ENCODE peak calls at places on chromosomes 3 and 15, in six cellular contexts. M is HuH-7; N is naive thymus-derived CD8-positive, alpha-beta T cell; U is NCI-H82; L is psoas muscle; H is mammary epithelial cell. O is an unnamed sample.

GRCh38 chr15:43769584-43770228 is 7.1 kb downstream of the ELL3 start:
- DNase-seq in U (peak; percentile 59), M (peak; percentile 44), H (peak; percentile 18), L (no peak), N (peak; percentile 33), O (peak; percentile 59)

GRCh38 chr3:126541628-126542339 is 16.9 kb downstream of the C3orf22 start:
- DNase-seq in L (peak; percentile 55), H (no peak), M (no peak), N (no peak), U (no peak), O (no peak)

GRCh38 chr15:83012038-83012490 is 625 bp upstream of the C15orf40 start:
- DNase-seq in H (no peak), N (no peak), M (no peak), U (no peak), L (no peak), O (no peak)

GRCh38 chr15:57307527-57308193 is 68.6 kb upstream of the CGNL1 start:
- DNase-seq in L (no peak), M (peak; percentile 33), H (no peak), U (no peak), N (no peak), O (no peak)

GRCh38 chr15:101490922-101491738 is 1.6 kb upstream of the PCSK6 start:
- DNase-seq in U (no peak), H (no peak), L (no peak), M (no peak), N (no peak), O (peak; percentile 22)

GRCh38 chr3:18215639-18216038 is 209.5 kb downstream of the SATB1 start:
- DNase-seq in H (no peak), U (no peak), N (no peak), L (no peak), M (no peak), O (no peak)

GRCh38 chr15:36430280-36430679 is 149.1 kb upstream of the CDIN1 start:
- DNase-seq in M (no peak), N (no peak), L (no peak), H (no peak), U (no peak), O (no peak)

GRCh38 chr15:80825361-80826030 is 46.3 kb downstream of the CEMIP start:
- DNase-seq in H (peak; percentile 12), L (no peak), N (no peak), U (no peak), M (no peak), O (no peak)

GRCh38 chr3:70737656-70738309 is 425.3 kb upstream of the MDFIC2 start:
- DNase-seq in L (no peak), H (no peak), U (no peak), M (peak; percentile 8), N (no peak), O (peak; percentile 5)

GRCh38 chr3:118000219-118000618 is 1034.4 kb downstream of the IGSF11 start:
- DNase-seq in U (no peak), N (no peak), H (no peak), M (no peak), L (no peak), O (no peak)

GRCh38 chr3:139629033-139629432 is 48.7 kb downstream of the NMNAT3 start:
- DNase-seq in L (no peak), N (no peak), H (peak; percentile 68), U (peak; percentile 72), M (peak; percentile 37), O (peak; percentile 24)

GRCh38 chr15:45391746-45392711 is 13.7 kb upstream of the GATM start:
- DNase-seq in N (no peak), L (no peak), M (no peak), U (no peak), H (no peak), O (no peak)

GRCh38 chr3:83953417-83954089 is 1005.2 kb upstream of the CADM2 start:
- DNase-seq in U (no peak), M (no peak), L (no peak), N (no peak), H (peak; percentile 51), O (no peak)

GRCh38 chr3:16332904-16333426 is 68.0 kb downstream of the OXNAD1 start:
- DNase-seq in L (no peak), H (no peak), U (no peak), M (no peak), N (no peak), O (no peak)

GRCh38 chr15:81178365-81178764 is 18.3 kb upstream of the IL16 start:
- DNase-seq in N (no peak), H (no peak), M (no peak), L (no peak), U (no peak), O (no peak)

GRCh38 chr15:87712211-87712610 is 544.3 kb downstream of the NTRK3 start:
- DNase-seq in N (no peak), H (no peak), L (no peak), M (no peak), U (no peak), O (no peak)

GRCh38 chr3:165195226-165195625 is 958 bp downstream of the SLITRK3 start:
- DNase-seq in L (no peak), N (no peak), U (peak; percentile 40), H (no peak), M (no peak), O (no peak)

GRCh38 chr15:90711842-90712241 is 5.3 kb upstream of the BLM start:
- DNase-seq in M (no peak), N (no peak), L (no peak), H (no peak), U (no peak), O (no peak)

GRCh38 chr3:149657796-149658443 is at the start of gene WWTR1:
- DNase-seq in U (peak; percentile 56), H (peak; percentile 96), N (no peak), L (peak; percentile 92), M (peak; percentile 74), O (peak; percentile 99)

GRCh38 chr3:111979689-111980025 is 831 bp downstream of the ABHD10 start:
- DNase-seq in U (peak; percentile 54), N (no peak), L (no peak), M (no peak), H (no peak), O (no peak)

GRCh38 chr3:71587958-71588357 is 4.4 kb upstream of the FOXP1 start:
- DNase-seq in L (no peak), N (no peak), U (no peak), M (no peak), H (no peak), O (no peak)

GRCh38 chr3:19213608-19214220 is 65.4 kb downstream of the KCNH8 start:
- DNase-seq in N (no peak), H (no peak), L (no peak), U (peak; percentile 50), M (peak; percentile 30), O (peak; percentile 42)

GRCh38 chr15:67832965-67833503 is 6.8 kb downstream of the RNU6-1 start:
- DNase-seq in L (peak; percentile 39), U (peak; percentile 37), M (no peak), H (no peak), N (no peak), O (no peak)